ENCODE peak calls at places on chromosomes 7 and 10, in six cellular contexts. One of them, this sample, is unnamed.

GRCh38 chr10:118106426-118106825 is 59.7 kb upstream of the RAB11FIP2 start:
- DNase-seq in body of pancreas: no peak
- DNase-seq in choroid plexus epithelial cell: peak; percentile 75
- DNase-seq in fibroblast of pulmonary artery: peak; percentile 55
- DNase-seq in adrenal gland: no peak
- DNase-seq in GM20000: peak; percentile 16
- DNase-seq in this sample: peak; percentile 15

GRCh38 chr7:116588641-116589594 is 64.1 kb downstream of the CAV1 start:
- DNase-seq in body of pancreas: no peak
- DNase-seq in choroid plexus epithelial cell: peak; percentile 83
- DNase-seq in fibroblast of pulmonary artery: peak; percentile 82
- DNase-seq in adrenal gland: no peak
- DNase-seq in GM20000: peak; percentile 29
- DNase-seq in this sample: peak; percentile 10

GRCh38 chr10:114806572-114807391 is 14.8 kb upstream of the FHIP2A start:
- DNase-seq in body of pancreas: no peak
- DNase-seq in choroid plexus epithelial cell: peak; percentile 10
- DNase-seq in fibroblast of pulmonary artery: no peak
- DNase-seq in adrenal gland: no peak
- DNase-seq in GM20000: no peak
- DNase-seq in this sample: no peak

GRCh38 chr7:111098926-111099250 is 8.0 kb downstream of the LRRN3 start:
- DNase-seq in body of pancreas: no peak
- DNase-seq in choroid plexus epithelial cell: no peak
- DNase-seq in fibroblast of pulmonary artery: no peak
- DNase-seq in adrenal gland: no peak
- DNase-seq in GM20000: no peak
- DNase-seq in this sample: no peak

GRCh38 chr10:7218974-7219373 is 191.9 kb downstream of the SFMBT2 start:
- DNase-seq in body of pancreas: no peak
- DNase-seq in choroid plexus epithelial cell: peak; percentile 1
- DNase-seq in fibroblast of pulmonary artery: peak; percentile 14
- DNase-seq in adrenal gland: no peak
- DNase-seq in GM20000: no peak
- DNase-seq in this sample: no peak

GRCh38 chr7:102426268-102427031 is 6.9 kb upstream of the ORAI2 start:
- DNase-seq in body of pancreas: no peak
- DNase-seq in choroid plexus epithelial cell: no peak
- DNase-seq in fibroblast of pulmonary artery: no peak
- DNase-seq in adrenal gland: no peak
- DNase-seq in GM20000: peak; percentile 81
- DNase-seq in this sample: peak; percentile 85

GRCh38 chr10:47241946-47242900 is 57.8 kb upstream of the GDF10 start:
- DNase-seq in body of pancreas: no peak
- DNase-seq in choroid plexus epithelial cell: peak; percentile 12
- DNase-seq in fibroblast of pulmonary artery: no peak
- DNase-seq in adrenal gland: no peak
- DNase-seq in GM20000: no peak
- DNase-seq in this sample: no peak

GRCh38 chr10:28798964-28799363 is 121.6 kb downstream of the BAMBI start:
- DNase-seq in body of pancreas: no peak
- DNase-seq in choroid plexus epithelial cell: no peak
- DNase-seq in fibroblast of pulmonary artery: no peak
- DNase-seq in adrenal gland: no peak
- DNase-seq in GM20000: no peak
- DNase-seq in this sample: no peak

GRCh38 chr10:69955211-69955805 is 97.3 kb upstream of the MACROH2A2 start:
- DNase-seq in body of pancreas: no peak
- DNase-seq in choroid plexus epithelial cell: no peak
- DNase-seq in fibroblast of pulmonary artery: no peak
- DNase-seq in adrenal gland: no peak
- DNase-seq in GM20000: no peak
- DNase-seq in this sample: peak; percentile 8

GRCh38 chr7:784971-785370 is 47.3 kb upstream of the SUN1 start:
- DNase-seq in body of pancreas: no peak
- DNase-seq in choroid plexus epithelial cell: no peak
- DNase-seq in fibroblast of pulmonary artery: no peak
- DNase-seq in adrenal gland: no peak
- DNase-seq in GM20000: no peak
- DNase-seq in this sample: peak; percentile 15

GRCh38 chr7:80324032-80324431 is 187.8 kb downstream of the GNAT3 start:
- DNase-seq in body of pancreas: no peak
- DNase-seq in choroid plexus epithelial cell: peak; percentile 93
- DNase-seq in fibroblast of pulmonary artery: peak; percentile 70
- DNase-seq in adrenal gland: no peak
- DNase-seq in GM20000: no peak
- DNase-seq in this sample: no peak

GRCh38 chr7:128398016-128398840 is 11.6 kb downstream of the IMPDH1 start:
- DNase-seq in body of pancreas: peak; percentile 67
- DNase-seq in choroid plexus epithelial cell: peak; percentile 59
- DNase-seq in fibroblast of pulmonary artery: peak; percentile 55
- DNase-seq in adrenal gland: peak; percentile 63
- DNase-seq in GM20000: peak; percentile 69
- DNase-seq in this sample: peak; percentile 69

GRCh38 chr10:118580702-118581101 is 14.7 kb downstream of the PRLHR start:
- DNase-seq in body of pancreas: no peak
- DNase-seq in choroid plexus epithelial cell: no peak
- DNase-seq in fibroblast of pulmonary artery: no peak
- DNase-seq in adrenal gland: no peak
- DNase-seq in GM20000: no peak
- DNase-seq in this sample: no peak

GRCh38 chr10:71999360-72000072 is 35.3 kb downstream of the CHST3 start:
- DNase-seq in body of pancreas: no peak
- DNase-seq in choroid plexus epithelial cell: peak; percentile 96
- DNase-seq in fibroblast of pulmonary artery: peak; percentile 94
- DNase-seq in adrenal gland: no peak
- DNase-seq in GM20000: no peak
- DNase-seq in this sample: no peak

GRCh38 chr10:96287392-96288105 is 16.2 kb upstream of the BLNK start:
- DNase-seq in body of pancreas: peak; percentile 61
- DNase-seq in choroid plexus epithelial cell: peak; percentile 14
- DNase-seq in fibroblast of pulmonary artery: peak; percentile 2
- DNase-seq in adrenal gland: no peak
- DNase-seq in GM20000: peak; percentile 32
- DNase-seq in this sample: peak; percentile 28

GRCh38 chr7:3367271-3367670 is 66.2 kb downstream of the SDK1 start:
- DNase-seq in body of pancreas: no peak
- DNase-seq in choroid plexus epithelial cell: no peak
- DNase-seq in fibroblast of pulmonary artery: no peak
- DNase-seq in adrenal gland: no peak
- DNase-seq in GM20000: no peak
- DNase-seq in this sample: no peak

GRCh38 chr10:86969421-86970041 is 1.2 kb downstream of the ADIRF start:
- DNase-seq in body of pancreas: no peak
- DNase-seq in choroid plexus epithelial cell: no peak
- DNase-seq in fibroblast of pulmonary artery: no peak
- DNase-seq in adrenal gland: peak; percentile 28
- DNase-seq in GM20000: peak; percentile 21
- DNase-seq in this sample: peak; percentile 21

GRCh38 chr7:24764972-24765744 is 7.9 kb upstream of the GSDME start:
- DNase-seq in body of pancreas: no peak
- DNase-seq in choroid plexus epithelial cell: peak; percentile 19
- DNase-seq in fibroblast of pulmonary artery: no peak
- DNase-seq in adrenal gland: no peak
- DNase-seq in GM20000: no peak
- DNase-seq in this sample: no peak

GRCh38 chr7:16071246-16071857 is 350.0 kb downstream of the CRPPA start:
- DNase-seq in body of pancreas: no peak
- DNase-seq in choroid plexus epithelial cell: peak; percentile 82
- DNase-seq in fibroblast of pulmonary artery: peak; percentile 80
- DNase-seq in adrenal gland: no peak
- DNase-seq in GM20000: peak; percentile 21
- DNase-seq in this sample: peak; percentile 13

GRCh38 chr10:48548531-48549135 is 56.2 kb downstream of the ARHGAP22 start:
- DNase-seq in body of pancreas: no peak
- DNase-seq in choroid plexus epithelial cell: no peak
- DNase-seq in fibroblast of pulmonary artery: no peak
- DNase-seq in adrenal gland: no peak
- DNase-seq in GM20000: no peak
- DNase-seq in this sample: no peak

DNA sequence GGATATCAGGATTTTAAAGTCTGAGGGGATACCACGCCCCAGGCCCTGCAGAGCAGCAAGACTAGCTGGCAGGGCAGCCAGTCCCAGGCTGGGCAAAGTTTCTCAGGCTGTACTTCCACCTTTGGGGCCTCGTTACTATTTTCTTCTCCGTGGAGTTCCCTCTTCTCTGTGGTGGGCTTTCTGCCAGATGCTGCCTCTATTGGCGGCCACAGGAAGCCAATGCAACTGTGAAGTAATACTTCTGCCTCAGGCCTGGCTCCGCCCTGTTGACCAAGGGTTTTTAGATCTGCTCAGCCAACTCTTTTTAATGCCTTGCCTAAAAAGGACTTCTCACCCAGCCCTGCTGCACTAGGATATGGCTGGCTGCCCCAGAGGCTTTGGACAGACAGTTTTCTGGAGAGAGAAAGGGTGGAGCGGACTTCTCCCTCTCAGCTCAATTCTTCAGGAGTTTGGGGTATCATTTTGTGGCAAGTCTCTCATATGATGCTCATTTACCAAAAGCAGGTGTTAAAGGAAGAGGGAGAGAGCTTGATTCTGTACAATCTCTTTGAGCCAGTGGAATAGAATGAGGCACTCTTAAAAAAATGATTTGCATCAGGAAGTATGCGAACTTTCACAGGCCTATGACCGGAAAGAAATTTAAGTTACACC is 67.4 kb downstream of the HHEX start:
- DNase-seq in body of pancreas: peak; percentile 22
- DNase-seq in choroid plexus epithelial cell: peak; percentile 90
- DNase-seq in fibroblast of pulmonary artery: peak; percentile 95
- DNase-seq in adrenal gland: peak; percentile 55
- DNase-seq in GM20000: peak; percentile 73
- DNase-seq in this sample: peak; percentile 66
- TF ChIP-seq CTCF in body of pancreas: no peak
- TF ChIP-seq CTCF in choroid plexus epithelial cell: peak; percentile 46
- TF ChIP-seq CTCF in fibroblast of pulmonary artery: peak; percentile 25
- TF ChIP-seq CTCF in adrenal gland: no peak
- TF ChIP-seq CTCF in GM20000: no peak
- TF ChIP-seq CTCF in this sample: no peak

DNA sequence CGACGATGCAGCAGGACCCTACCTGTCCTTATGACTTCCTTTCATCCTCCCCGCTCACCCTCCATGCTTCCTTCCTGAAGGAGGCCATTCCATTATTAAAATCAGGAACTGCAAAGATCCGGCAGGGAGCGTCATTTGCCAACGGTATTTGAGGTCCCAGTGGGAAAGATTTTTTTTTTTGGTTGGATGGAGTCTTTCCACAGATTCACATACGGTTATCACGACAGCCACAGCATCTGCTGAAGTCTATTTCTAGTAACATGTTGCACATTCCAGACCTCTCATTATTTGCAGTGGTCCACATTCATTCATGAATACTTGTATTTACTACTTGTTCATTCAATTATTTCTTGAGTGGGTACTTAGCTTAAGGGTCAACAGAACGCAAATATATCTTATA is 94.7 kb upstream of the LYZL2 start:
- DNase-seq in body of pancreas: no peak
- DNase-seq in choroid plexus epithelial cell: no peak
- DNase-seq in fibroblast of pulmonary artery: no peak
- DNase-seq in adrenal gland: no peak
- DNase-seq in GM20000: no peak
- DNase-seq in this sample: no peak
- TF ChIP-seq CTCF in body of pancreas: no peak
- TF ChIP-seq CTCF in choroid plexus epithelial cell: no peak
- TF ChIP-seq CTCF in fibroblast of pulmonary artery: no peak
- TF ChIP-seq CTCF in adrenal gland: no peak
- TF ChIP-seq CTCF in GM20000: no peak
- TF ChIP-seq CTCF in this sample: no peak

GRCh38 chr7:23696916-23697441 is 13.0 kb upstream of the STK31 start:
- DNase-seq in body of pancreas: peak; percentile 57
- DNase-seq in choroid plexus epithelial cell: peak; percentile 81
- DNase-seq in fibroblast of pulmonary artery: peak; percentile 70
- DNase-seq in adrenal gland: no peak
- DNase-seq in GM20000: peak; percentile 66
- DNase-seq in this sample: peak; percentile 64
- TF ChIP-seq CTCF in body of pancreas: peak; percentile 33
- TF ChIP-seq CTCF in choroid plexus epithelial cell: peak; percentile 85
- TF ChIP-seq CTCF in fibroblast of pulmonary artery: peak; percentile 71
- TF ChIP-seq CTCF in adrenal gland: peak; percentile 58
- TF ChIP-seq CTCF in GM20000: peak; percentile 79
- TF ChIP-seq CTCF in this sample: peak; percentile 75

GRCh38 chr10:132627736-132628512 is 90.3 kb downstream of the INPP5A start:
- DNase-seq in body of pancreas: no peak
- DNase-seq in choroid plexus epithelial cell: peak; percentile 58
- DNase-seq in fibroblast of pulmonary artery: peak; percentile 51
- DNase-seq in adrenal gland: no peak
- DNase-seq in GM20000: peak; percentile 65
- DNase-seq in this sample: no peak
- TF ChIP-seq CTCF in body of pancreas: no peak
- TF ChIP-seq CTCF in choroid plexus epithelial cell: no peak
- TF ChIP-seq CTCF in fibroblast of pulmonary artery: no peak
- TF ChIP-seq CTCF in adrenal gland: no peak
- TF ChIP-seq CTCF in GM20000: no peak
- TF ChIP-seq CTCF in this sample: no peak

GRCh38 chr10:122163182-122164027 is 107.7 kb upstream of the BTBD16 start:
- DNase-seq in body of pancreas: no peak
- DNase-seq in choroid plexus epithelial cell: no peak
- DNase-seq in fibroblast of pulmonary artery: no peak
- DNase-seq in adrenal gland: no peak
- DNase-seq in GM20000: no peak
- DNase-seq in this sample: no peak

GRCh38 chr10:122165492-122165832 is 105.6 kb upstream of the BTBD16 start:
- DNase-seq in body of pancreas: no peak
- DNase-seq in choroid plexus epithelial cell: no peak
- DNase-seq in fibroblast of pulmonary artery: no peak
- DNase-seq in adrenal gland: no peak
- DNase-seq in GM20000: no peak
- DNase-seq in this sample: no peak

GRCh38 chr10:122162566-122163181 is 108.4 kb upstream of the BTBD16 start:
- DNase-seq in body of pancreas: no peak
- DNase-seq in choroid plexus epithelial cell: no peak
- DNase-seq in fibroblast of pulmonary artery: no peak
- DNase-seq in adrenal gland: no peak
- DNase-seq in GM20000: no peak
- DNase-seq in this sample: no peak

GRCh38 chr10:122164815-122165491 is 106.1 kb upstream of the BTBD16 start:
- DNase-seq in body of pancreas: peak; percentile 46
- DNase-seq in choroid plexus epithelial cell: no peak
- DNase-seq in fibroblast of pulmonary artery: no peak
- DNase-seq in adrenal gland: no peak
- DNase-seq in GM20000: no peak
- DNase-seq in this sample: no peak

GRCh38 chr10:122164028-122164601 is 107.0 kb upstream of the BTBD16 start:
- DNase-seq in body of pancreas: no peak
- DNase-seq in choroid plexus epithelial cell: no peak
- DNase-seq in fibroblast of pulmonary artery: no peak
- DNase-seq in adrenal gland: no peak
- DNase-seq in GM20000: no peak
- DNase-seq in this sample: no peak
- TF ChIP-seq CTCF in body of pancreas: no peak
- TF ChIP-seq CTCF in choroid plexus epithelial cell: no peak
- TF ChIP-seq CTCF in fibroblast of pulmonary artery: no peak
- TF ChIP-seq CTCF in adrenal gland: no peak
- TF ChIP-seq CTCF in GM20000: no peak
- TF ChIP-seq CTCF in this sample: no peak